ENCODE peak calls at places on chromosomes 11 and 22, in five cellular contexts. One of them, this sample, is unnamed.

GRCh38 chr11:97977726-97978125 is 1043.0 kb upstream of the CNTN5 start:
- DNase-seq in cerebellar cortex: no peak
- DNase-seq in hypothalamus: no peak
- DNase-seq in Ammon's horn: no peak
- DNase-seq in adipocyte: no peak
- DNase-seq in this sample: no peak

GRCh38 chr11:119538748-119539147 is 115.8 kb upstream of the THY1 start:
- DNase-seq in adipocyte: peak; percentile 14
- DNase-seq in hypothalamus: no peak
- DNase-seq in cerebellar cortex: no peak
- DNase-seq in Ammon's horn: no peak
- DNase-seq in this sample: no peak

GRCh38 chr22:21074092-21074715 is 28.5 kb downstream of the LRRC74B start:
- DNase-seq in Ammon's horn: no peak
- DNase-seq in adipocyte: peak; percentile 47
- DNase-seq in cerebellar cortex: peak; percentile 4
- DNase-seq in hypothalamus: no peak
- DNase-seq in this sample: no peak

GRCh38 chr11:34068098-34068497 is 16.6 kb downstream of the CAPRIN1 start:
- DNase-seq in cerebellar cortex: no peak
- DNase-seq in Ammon's horn: peak; percentile 15
- DNase-seq in hypothalamus: no peak
- DNase-seq in adipocyte: peak; percentile 38
- DNase-seq in this sample: no peak

GRCh38 chr11:93738647-93739081 is 2.6 kb downstream of the TAF1D start:
- DNase-seq in adipocyte: no peak
- DNase-seq in cerebellar cortex: no peak
- DNase-seq in hypothalamus: no peak
- DNase-seq in Ammon's horn: no peak
- DNase-seq in this sample: no peak

GRCh38 chr11:126279191-126279590 is 3.7 kb upstream of the TIRAP start:
- DNase-seq in hypothalamus: no peak
- DNase-seq in cerebellar cortex: no peak
- DNase-seq in adipocyte: no peak
- DNase-seq in Ammon's horn: no peak
- DNase-seq in this sample: no peak

GRCh38 chr11:120773501-120774031 is 250.3 kb upstream of the TBCEL start:
- DNase-seq in cerebellar cortex: no peak
- DNase-seq in hypothalamus: no peak
- DNase-seq in Ammon's horn: no peak
- DNase-seq in adipocyte: no peak
- DNase-seq in this sample: no peak

GRCh38 chr22:38792833-38793232 is 1.1 kb downstream of the DNAL4 start:
- DNase-seq in cerebellar cortex: no peak
- DNase-seq in Ammon's horn: no peak
- DNase-seq in hypothalamus: no peak
- DNase-seq in adipocyte: peak; percentile 21
- DNase-seq in this sample: no peak

GRCh38 chr11:833114-833791 is 501 bp downstream of the CD151 start:
- DNase-seq in Ammon's horn: no peak
- DNase-seq in adipocyte: peak; percentile 78
- DNase-seq in hypothalamus: no peak
- DNase-seq in cerebellar cortex: no peak
- DNase-seq in this sample: no peak

GRCh38 chr11:12961615-12962014 is 47.5 kb upstream of the RASSF10 start:
- DNase-seq in cerebellar cortex: no peak
- DNase-seq in Ammon's horn: no peak
- DNase-seq in hypothalamus: no peak
- DNase-seq in adipocyte: peak; percentile 50
- DNase-seq in this sample: no peak

GRCh38 chr11:130037881-130038601 is 31.7 kb upstream of the APLP2 start:
- DNase-seq in Ammon's horn: peak; percentile 22
- DNase-seq in hypothalamus: no peak
- DNase-seq in adipocyte: no peak
- DNase-seq in cerebellar cortex: no peak
- DNase-seq in this sample: no peak

GRCh38 chr22:18110194-18110943 is at the start of gene TUBA8:
- DNase-seq in hypothalamus: no peak
- DNase-seq in Ammon's horn: no peak
- DNase-seq in adipocyte: peak; percentile 60
- DNase-seq in cerebellar cortex: peak; percentile 75
- DNase-seq in this sample: no peak

GRCh38 chr11:62559204-62559603 is 12.6 kb upstream of the AHNAK start:
- DNase-seq in hypothalamus: no peak
- DNase-seq in adipocyte: no peak
- DNase-seq in Ammon's horn: no peak
- DNase-seq in cerebellar cortex: no peak
- DNase-seq in this sample: peak; percentile 78

GRCh38 chr11:723120-723883 is 17.3 kb downstream of the EPS8L2 start:
- DNase-seq in cerebellar cortex: peak; percentile 80
- DNase-seq in hypothalamus: no peak
- DNase-seq in Ammon's horn: peak; percentile 72
- DNase-seq in adipocyte: peak; percentile 75
- DNase-seq in this sample: peak; percentile 36

GRCh38 chr22:39996732-39997131 is 2.0 kb downstream of the FAM83F start:
- DNase-seq in Ammon's horn: no peak
- DNase-seq in cerebellar cortex: no peak
- DNase-seq in hypothalamus: no peak
- DNase-seq in adipocyte: no peak
- DNase-seq in this sample: no peak

GRCh38 chr11:393219-394033 is 583 bp upstream of the PKP3 start:
- DNase-seq in cerebellar cortex: no peak
- DNase-seq in Ammon's horn: no peak
- DNase-seq in adipocyte: peak; percentile 87
- DNase-seq in hypothalamus: no peak
- DNase-seq in this sample: no peak

GRCh38 chr11:128610765-128611617 is 23.6 kb upstream of the ETS1 start:
- DNase-seq in adipocyte: no peak
- DNase-seq in cerebellar cortex: no peak
- DNase-seq in hypothalamus: no peak
- DNase-seq in Ammon's horn: no peak
- DNase-seq in this sample: no peak

GRCh38 chr11:18322818-18323570 is 627 bp downstream of the GTF2H1 start:
- DNase-seq in cerebellar cortex: peak; percentile 16
- DNase-seq in hypothalamus: no peak
- DNase-seq in Ammon's horn: no peak
- DNase-seq in adipocyte: no peak
- DNase-seq in this sample: no peak

GRCh38 chr11:820655-821512 is 2.2 kb downstream of the PNPLA2 start:
- DNase-seq in cerebellar cortex: no peak
- DNase-seq in adipocyte: peak; percentile 87
- DNase-seq in hypothalamus: no peak
- DNase-seq in Ammon's horn: peak; percentile 61
- DNase-seq in this sample: no peak

GRCh38 chr11:117944554-117944953 is 15.4 kb upstream of the TMPRSS13 start:
- DNase-seq in Ammon's horn: no peak
- DNase-seq in adipocyte: no peak
- DNase-seq in cerebellar cortex: no peak
- DNase-seq in hypothalamus: no peak
- DNase-seq in this sample: no peak

GRCh38 chr11:103332409-103332808 is 223.2 kb downstream of the DYNC2H1 start:
- DNase-seq in adipocyte: no peak
- DNase-seq in cerebellar cortex: no peak
- DNase-seq in Ammon's horn: no peak
- DNase-seq in hypothalamus: no peak
- DNase-seq in this sample: no peak

GRCh38 chr22:19959043-19959586 is 17.5 kb upstream of the TXNRD2 start:
- DNase-seq in Ammon's horn: no peak
- DNase-seq in cerebellar cortex: peak; percentile 76
- DNase-seq in adipocyte: peak; percentile 52
- DNase-seq in hypothalamus: no peak
- DNase-seq in this sample: no peak

GRCh38 chr11:50174189-50174588 is 141.5 kb downstream of the OR4C45 start:
- DNase-seq in cerebellar cortex: no peak
- DNase-seq in hypothalamus: no peak
- DNase-seq in adipocyte: peak; percentile 57
- DNase-seq in Ammon's horn: no peak
- DNase-seq in this sample: no peak

GRCh38 chr22:35258144-35258988 is 1.1 kb downstream of the HMGXB4 start:
- DNase-seq in adipocyte: peak; percentile 38
- DNase-seq in cerebellar cortex: peak; percentile 33
- DNase-seq in hypothalamus: no peak
- DNase-seq in Ammon's horn: no peak
- DNase-seq in this sample: no peak

GRCh38 chr22:32754413-32755041 is 47.0 kb upstream of the TIMP3 start:
- DNase-seq in Ammon's horn: no peak
- DNase-seq in hypothalamus: no peak
- DNase-seq in adipocyte: peak; percentile 66
- DNase-seq in cerebellar cortex: no peak
- DNase-seq in this sample: no peak

GRCh38 chr11:73152861-73153483 is 10.9 kb upstream of the FCHSD2 start:
- DNase-seq in Ammon's horn: no peak
- DNase-seq in cerebellar cortex: no peak
- DNase-seq in hypothalamus: no peak
- DNase-seq in adipocyte: no peak
- DNase-seq in this sample: no peak

GRCh38 chr11:37505406-37505805 is 907.4 kb upstream of the RAG2 start:
- DNase-seq in cerebellar cortex: no peak
- DNase-seq in adipocyte: no peak
- DNase-seq in hypothalamus: no peak
- DNase-seq in Ammon's horn: no peak
- DNase-seq in this sample: no peak

GRCh38 chr11:122697636-122698167 is 42.2 kb downstream of the UBASH3B start:
- DNase-seq in Ammon's horn: no peak
- DNase-seq in hypothalamus: no peak
- DNase-seq in cerebellar cortex: no peak
- DNase-seq in adipocyte: no peak
- DNase-seq in this sample: no peak

This sample was measured in putamen.